ENCODE peak calls at places on chromosomes 16 and 17, in eight cellular contexts. One of them, this sample, is unnamed.

GRCh38 chr17:1495265-1495664 is 2.8 kb upstream of the MYO1C start:
- DNase-seq in CD4-positive, alpha-beta T cell: no peak
- DNase-seq in AG04450: no peak
- DNase-seq in coronary artery: peak
- DNase-seq in PC-9: peak
- DNase-seq in mammary epithelial cell: no peak
- DNase-seq in CD8-positive, alpha-beta T cell: no peak
- DNase-seq in HL-60: no peak
- DNase-seq in this sample: no peak

GRCh38 chr16:27365142-27366089 is 36.6 kb upstream of the IL21R start:
- DNase-seq in CD4-positive, alpha-beta T cell: no peak
- DNase-seq in AG04450: peak
- DNase-seq in coronary artery: no peak
- DNase-seq in PC-9: peak
- DNase-seq in mammary epithelial cell: peak
- DNase-seq in CD8-positive, alpha-beta T cell: no peak
- DNase-seq in HL-60: no peak
- DNase-seq in this sample: peak

GRCh38 chr16:88445583-88445960 is 7.5 kb upstream of the ZFPM1 start:
- DNase-seq in CD4-positive, alpha-beta T cell: no peak
- DNase-seq in AG04450: no peak
- DNase-seq in coronary artery: no peak
- DNase-seq in PC-9: no peak
- DNase-seq in mammary epithelial cell: no peak
- DNase-seq in CD8-positive, alpha-beta T cell: no peak
- DNase-seq in HL-60: no peak
- DNase-seq in this sample: no peak

GRCh38 chr17:14604920-14605599 is 304.2 kb downstream of the HS3ST3B1 start:
- DNase-seq in CD4-positive, alpha-beta T cell: no peak
- DNase-seq in AG04450: no peak
- DNase-seq in coronary artery: no peak
- DNase-seq in PC-9: no peak
- DNase-seq in mammary epithelial cell: no peak
- DNase-seq in CD8-positive, alpha-beta T cell: no peak
- DNase-seq in HL-60: peak
- DNase-seq in this sample: no peak

GRCh38 chr16:48184681-48185080 is 28.9 kb upstream of the ABCC12 start:
- DNase-seq in CD4-positive, alpha-beta T cell: no peak
- DNase-seq in AG04450: no peak
- DNase-seq in coronary artery: no peak
- DNase-seq in PC-9: no peak
- DNase-seq in mammary epithelial cell: peak
- DNase-seq in CD8-positive, alpha-beta T cell: no peak
- DNase-seq in HL-60: no peak
- DNase-seq in this sample: peak

GRCh38 chr16:85520853-85521736 is 92.0 kb upstream of the GSE1 start:
- DNase-seq in CD4-positive, alpha-beta T cell: no peak
- DNase-seq in AG04450: no peak
- DNase-seq in coronary artery: no peak
- DNase-seq in PC-9: peak
- DNase-seq in mammary epithelial cell: peak
- DNase-seq in CD8-positive, alpha-beta T cell: no peak
- DNase-seq in HL-60: no peak
- DNase-seq in this sample: peak

GRCh38 chr17:57898487-57899311 is 48.9 kb upstream of the MRPS23 start:
- DNase-seq in CD4-positive, alpha-beta T cell: no peak
- DNase-seq in AG04450: no peak
- DNase-seq in coronary artery: no peak
- DNase-seq in PC-9: peak
- DNase-seq in mammary epithelial cell: no peak
- DNase-seq in CD8-positive, alpha-beta T cell: no peak
- DNase-seq in HL-60: no peak
- DNase-seq in this sample: no peak

GRCh38 chr17:72683506-72684404 is 408.7 kb downstream of the SLC39A11 start:
- DNase-seq in CD4-positive, alpha-beta T cell: no peak
- DNase-seq in AG04450: peak
- DNase-seq in coronary artery: no peak
- DNase-seq in PC-9: peak
- DNase-seq in mammary epithelial cell: peak
- DNase-seq in CD8-positive, alpha-beta T cell: no peak
- DNase-seq in HL-60: no peak
- DNase-seq in this sample: peak

GRCh38 chr17:47076171-47076570 is 97.1 kb upstream of the RPRML start:
- DNase-seq in CD4-positive, alpha-beta T cell: no peak
- DNase-seq in AG04450: no peak
- DNase-seq in coronary artery: no peak
- DNase-seq in PC-9: no peak
- DNase-seq in mammary epithelial cell: no peak
- DNase-seq in CD8-positive, alpha-beta T cell: no peak
- DNase-seq in HL-60: no peak
- DNase-seq in this sample: no peak

GRCh38 chr17:80152057-80152831 is 5.3 kb upstream of the EIF4A3 start:
- DNase-seq in CD4-positive, alpha-beta T cell: no peak
- DNase-seq in AG04450: no peak
- DNase-seq in coronary artery: no peak
- DNase-seq in PC-9: no peak
- DNase-seq in mammary epithelial cell: peak
- DNase-seq in CD8-positive, alpha-beta T cell: no peak
- DNase-seq in HL-60: peak
- DNase-seq in this sample: no peak

GRCh38 chr16:78563905-78564304 is 464.5 kb downstream of the WWOX start:
- DNase-seq in CD4-positive, alpha-beta T cell: no peak
- DNase-seq in AG04450: no peak
- DNase-seq in coronary artery: no peak
- DNase-seq in PC-9: no peak
- DNase-seq in mammary epithelial cell: peak
- DNase-seq in CD8-positive, alpha-beta T cell: no peak
- DNase-seq in HL-60: no peak
- DNase-seq in this sample: peak

GRCh38 chr17:2085648-2085949 is 30.7 kb downstream of the HIC1 start:
- DNase-seq in CD4-positive, alpha-beta T cell: no peak
- DNase-seq in AG04450: no peak
- DNase-seq in coronary artery: no peak
- DNase-seq in PC-9: no peak
- DNase-seq in mammary epithelial cell: no peak
- DNase-seq in CD8-positive, alpha-beta T cell: no peak
- DNase-seq in HL-60: no peak
- DNase-seq in this sample: no peak

GRCh38 chr16:8776193-8776592 is 21.2 kb downstream of the TMEM186 start:
- DNase-seq in CD4-positive, alpha-beta T cell: no peak
- DNase-seq in AG04450: no peak
- DNase-seq in coronary artery: no peak
- DNase-seq in PC-9: peak
- DNase-seq in mammary epithelial cell: no peak
- DNase-seq in CD8-positive, alpha-beta T cell: no peak
- DNase-seq in HL-60: no peak
- DNase-seq in this sample: peak

GRCh38 chr17:82772026-82772425 is 20.2 kb downstream of the TBCD start:
- DNase-seq in CD4-positive, alpha-beta T cell: no peak
- DNase-seq in AG04450: peak
- DNase-seq in coronary artery: no peak
- DNase-seq in PC-9: no peak
- DNase-seq in mammary epithelial cell: peak
- DNase-seq in CD8-positive, alpha-beta T cell: no peak
- DNase-seq in HL-60: no peak
- DNase-seq in this sample: peak

GRCh38 chr17:49583889-49584288 is 8.2 kb downstream of the NXPH3 start:
- DNase-seq in CD4-positive, alpha-beta T cell: no peak
- DNase-seq in AG04450: no peak
- DNase-seq in coronary artery: no peak
- DNase-seq in PC-9: no peak
- DNase-seq in mammary epithelial cell: no peak
- DNase-seq in CD8-positive, alpha-beta T cell: no peak
- DNase-seq in HL-60: no peak
- DNase-seq in this sample: no peak

GRCh38 chr17:76577876-76578275 is 7.8 kb downstream of the ST6GALNAC2 start:
- DNase-seq in CD4-positive, alpha-beta T cell: no peak
- DNase-seq in AG04450: no peak
- DNase-seq in coronary artery: no peak
- DNase-seq in PC-9: no peak
- DNase-seq in mammary epithelial cell: no peak
- DNase-seq in CD8-positive, alpha-beta T cell: no peak
- DNase-seq in HL-60: no peak
- DNase-seq in this sample: no peak

GRCh38 chr17:76575570-76575969 is 10.1 kb downstream of the ST6GALNAC2 start:
- DNase-seq in CD4-positive, alpha-beta T cell: no peak
- DNase-seq in AG04450: no peak
- DNase-seq in coronary artery: no peak
- DNase-seq in PC-9: no peak
- DNase-seq in mammary epithelial cell: no peak
- DNase-seq in CD8-positive, alpha-beta T cell: no peak
- DNase-seq in HL-60: no peak
- DNase-seq in this sample: no peak

GRCh38 chr17:76576189-76576588 is 9.5 kb downstream of the ST6GALNAC2 start:
- DNase-seq in CD4-positive, alpha-beta T cell: no peak
- DNase-seq in AG04450: no peak
- DNase-seq in coronary artery: no peak
- DNase-seq in PC-9: no peak
- DNase-seq in mammary epithelial cell: no peak
- DNase-seq in CD8-positive, alpha-beta T cell: no peak
- DNase-seq in HL-60: no peak
- DNase-seq in this sample: no peak

GRCh38 chr17:76579281-76579680 is 6.4 kb downstream of the ST6GALNAC2 start:
- DNase-seq in CD4-positive, alpha-beta T cell: no peak
- DNase-seq in AG04450: no peak
- DNase-seq in coronary artery: no peak
- DNase-seq in PC-9: no peak
- DNase-seq in mammary epithelial cell: no peak
- DNase-seq in CD8-positive, alpha-beta T cell: no peak
- DNase-seq in HL-60: peak
- DNase-seq in this sample: no peak

DNA sequence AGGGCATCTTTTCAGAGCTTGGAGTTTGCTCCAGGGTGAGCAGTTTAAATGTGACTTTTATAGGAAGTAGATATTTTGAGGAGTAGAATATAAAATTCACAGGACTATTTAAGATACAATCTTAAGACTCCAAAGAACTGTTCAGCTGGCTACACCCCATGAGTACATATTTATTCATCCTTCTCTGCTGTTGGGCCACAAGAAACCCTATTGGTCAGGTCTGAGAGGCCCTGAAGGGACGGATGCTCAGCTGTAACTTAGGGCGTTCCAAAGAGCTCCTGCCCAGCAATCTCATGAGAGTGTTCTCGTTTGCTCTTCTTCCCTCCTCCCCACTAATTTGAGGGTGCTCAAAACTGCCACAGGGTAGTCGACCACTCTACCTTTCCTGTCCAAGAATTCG is 7.3 kb downstream of the ST6GALNAC2 start:
- DNase-seq in CD4-positive, alpha-beta T cell: no peak
- DNase-seq in AG04450: no peak
- DNase-seq in coronary artery: no peak
- DNase-seq in PC-9: no peak
- DNase-seq in mammary epithelial cell: peak
- DNase-seq in CD8-positive, alpha-beta T cell: no peak
- DNase-seq in HL-60: no peak
- DNase-seq in this sample: peak
- TF ChIP-seq CTCF in CD4-positive, alpha-beta T cell: no peak
- TF ChIP-seq CTCF in AG04450: no peak
- TF ChIP-seq CTCF in coronary artery: no peak
- TF ChIP-seq CTCF in PC-9: no peak
- TF ChIP-seq CTCF in mammary epithelial cell: no peak
- TF ChIP-seq CTCF in CD8-positive, alpha-beta T cell: no peak
- TF ChIP-seq CTCF in HL-60: no peak
- TF ChIP-seq CTCF in this sample: no peak

GRCh38 chr16:14485811-14486519 is 144.1 kb downstream of the PARN start:
- DNase-seq in CD4-positive, alpha-beta T cell: no peak
- DNase-seq in AG04450: no peak
- DNase-seq in coronary artery: no peak
- DNase-seq in PC-9: no peak
- DNase-seq in mammary epithelial cell: no peak
- DNase-seq in CD8-positive, alpha-beta T cell: no peak
- DNase-seq in HL-60: no peak
- DNase-seq in this sample: no peak
- H3K27ac ChIP-seq in CD4-positive, alpha-beta T cell: no peak
- H3K27ac ChIP-seq in AG04450: peak
- H3K27ac ChIP-seq in coronary artery: peak
- H3K27ac ChIP-seq in PC-9: peak
- H3K27ac ChIP-seq in mammary epithelial cell: peak
- H3K27ac ChIP-seq in CD8-positive, alpha-beta T cell: no peak
- H3K27ac ChIP-seq in HL-60: no peak
- H3K27ac ChIP-seq in this sample: peak

GRCh38 chr17:36535669-36536081 is 888 bp downstream of the PIGW start:
- DNase-seq in CD4-positive, alpha-beta T cell: no peak
- DNase-seq in AG04450: no peak
- DNase-seq in coronary artery: no peak
- DNase-seq in PC-9: no peak
- DNase-seq in mammary epithelial cell: no peak
- DNase-seq in CD8-positive, alpha-beta T cell: no peak
- DNase-seq in HL-60: no peak
- DNase-seq in this sample: no peak
- TF ChIP-seq CTCF in CD4-positive, alpha-beta T cell: no peak
- TF ChIP-seq CTCF in AG04450: no peak
- TF ChIP-seq CTCF in coronary artery: no peak
- TF ChIP-seq CTCF in PC-9: no peak
- TF ChIP-seq CTCF in mammary epithelial cell: no peak
- TF ChIP-seq CTCF in CD8-positive, alpha-beta T cell: no peak
- TF ChIP-seq CTCF in HL-60: no peak
- TF ChIP-seq CTCF in this sample: no peak

GRCh38 chr16:67063008-67063407 is 34.1 kb downstream of the CBFB start:
- DNase-seq in CD4-positive, alpha-beta T cell: no peak
- DNase-seq in AG04450: no peak
- DNase-seq in coronary artery: no peak
- DNase-seq in PC-9: no peak
- DNase-seq in mammary epithelial cell: no peak
- DNase-seq in CD8-positive, alpha-beta T cell: no peak
- DNase-seq in HL-60: no peak
- DNase-seq in this sample: no peak
- H3K27ac ChIP-seq in CD4-positive, alpha-beta T cell: no peak
- H3K27ac ChIP-seq in AG04450: no peak
- H3K27ac ChIP-seq in coronary artery: no peak
- H3K27ac ChIP-seq in PC-9: no peak
- H3K27ac ChIP-seq in mammary epithelial cell: no peak
- H3K27ac ChIP-seq in CD8-positive, alpha-beta T cell: no peak
- H3K27ac ChIP-seq in HL-60: no peak
- H3K27ac ChIP-seq in this sample: no peak

GRCh38 chr17:62720126-62720850 is 87.8 kb downstream of the MARCHF10 start:
- DNase-seq in CD4-positive, alpha-beta T cell: no peak
- DNase-seq in AG04450: no peak
- DNase-seq in coronary artery: no peak
- DNase-seq in PC-9: no peak
- DNase-seq in mammary epithelial cell: no peak
- DNase-seq in CD8-positive, alpha-beta T cell: no peak
- DNase-seq in HL-60: no peak
- DNase-seq in this sample: no peak
- TF ChIP-seq CTCF in CD4-positive, alpha-beta T cell: no peak
- TF ChIP-seq CTCF in AG04450: peak
- TF ChIP-seq CTCF in coronary artery: no peak
- TF ChIP-seq CTCF in PC-9: peak
- TF ChIP-seq CTCF in mammary epithelial cell: peak
- TF ChIP-seq CTCF in CD8-positive, alpha-beta T cell: no peak
- TF ChIP-seq CTCF in HL-60: no peak
- TF ChIP-seq CTCF in this sample: no peak

GRCh38 chr17:81713004-81713555 is 996 bp downstream of the SLC25A10 start:
- DNase-seq in CD4-positive, alpha-beta T cell: no peak
- DNase-seq in AG04450: no peak
- DNase-seq in coronary artery: no peak
- DNase-seq in PC-9: peak
- DNase-seq in mammary epithelial cell: peak
- DNase-seq in CD8-positive, alpha-beta T cell: no peak
- DNase-seq in HL-60: no peak
- DNase-seq in this sample: no peak
- H3K27ac ChIP-seq in CD4-positive, alpha-beta T cell: no peak
- H3K27ac ChIP-seq in AG04450: no peak
- H3K27ac ChIP-seq in coronary artery: no peak
- H3K27ac ChIP-seq in PC-9: peak
- H3K27ac ChIP-seq in mammary epithelial cell: no peak
- H3K27ac ChIP-seq in CD8-positive, alpha-beta T cell: no peak
- H3K27ac ChIP-seq in HL-60: peak
- H3K27ac ChIP-seq in this sample: peak

This sample was measured in RWPE1.